ENCODE peak calls at places on chromosomes 1 and 21, in nine cellular contexts. One of them, this sample, is unnamed.

GRCh38 chr1:41492341-41492848 is 7.9 kb upstream of the EDN2 start:
- DNase-seq in breast epithelium: no peak
- DNase-seq in Kasumi-1: peak; percentile 51
- DNase-seq in stimulated activated effector memory CD8-positive, alpha-beta T cell treated with anti-CD3 and anti-CD28 coated beads, Interleukin-12 subunit alpha, Interleukin-12 subunit beta, amount 100 ng/mL, for 72 hours: peak; percentile 64
- DNase-seq in hippocampal formation: no peak
- DNase-seq in NCI-H187: no peak
- DNase-seq in globus pallidus: no peak
- DNase-seq in left kidney: no peak
- DNase-seq in central memory CD4-positive, alpha-beta T cell: no peak
- DNase-seq in this sample: no peak

GRCh38 chr1:55519937-55520683 is 304.9 kb upstream of the USP24 start:
- DNase-seq in globus pallidus: no peak
- DNase-seq in stimulated activated effector memory CD8-positive, alpha-beta T cell treated with anti-CD3 and anti-CD28 coated beads, Interleukin-12 subunit alpha, Interleukin-12 subunit beta, amount 100 ng/mL, for 72 hours: no peak
- DNase-seq in central memory CD4-positive, alpha-beta T cell: no peak
- DNase-seq in Kasumi-1: no peak
- DNase-seq in NCI-H187: no peak
- DNase-seq in breast epithelium: no peak
- DNase-seq in hippocampal formation: no peak
- DNase-seq in left kidney: peak; percentile 33
- DNase-seq in this sample: peak; percentile 82

GRCh38 chr1:66893712-66894111 is 30.9 kb downstream of the DNAI4 start:
- DNase-seq in left kidney: no peak
- DNase-seq in hippocampal formation: no peak
- DNase-seq in Kasumi-1: no peak
- DNase-seq in stimulated activated effector memory CD8-positive, alpha-beta T cell treated with anti-CD3 and anti-CD28 coated beads, Interleukin-12 subunit alpha, Interleukin-12 subunit beta, amount 100 ng/mL, for 72 hours: no peak
- DNase-seq in globus pallidus: no peak
- DNase-seq in breast epithelium: no peak
- DNase-seq in NCI-H187: no peak
- DNase-seq in central memory CD4-positive, alpha-beta T cell: no peak
- DNase-seq in this sample: no peak

GRCh38 chr1:31306278-31306677 is 9.4 kb downstream of the ZCCHC17 start:
- DNase-seq in hippocampal formation: peak; percentile 2
- DNase-seq in NCI-H187: no peak
- DNase-seq in left kidney: no peak
- DNase-seq in breast epithelium: no peak
- DNase-seq in central memory CD4-positive, alpha-beta T cell: no peak
- DNase-seq in Kasumi-1: no peak
- DNase-seq in globus pallidus: no peak
- DNase-seq in stimulated activated effector memory CD8-positive, alpha-beta T cell treated with anti-CD3 and anti-CD28 coated beads, Interleukin-12 subunit alpha, Interleukin-12 subunit beta, amount 100 ng/mL, for 72 hours: no peak
- DNase-seq in this sample: no peak

GRCh38 chr21:44686000-44686781 is 4.2 kb upstream of the KRTAP12-1 start:
- DNase-seq in central memory CD4-positive, alpha-beta T cell: no peak
- DNase-seq in left kidney: no peak
- DNase-seq in hippocampal formation: no peak
- DNase-seq in NCI-H187: no peak
- DNase-seq in Kasumi-1: no peak
- DNase-seq in stimulated activated effector memory CD8-positive, alpha-beta T cell treated with anti-CD3 and anti-CD28 coated beads, Interleukin-12 subunit alpha, Interleukin-12 subunit beta, amount 100 ng/mL, for 72 hours: peak; percentile 34
- DNase-seq in globus pallidus: no peak
- DNase-seq in breast epithelium: no peak
- DNase-seq in this sample: no peak

GRCh38 chr1:1670866-1671265 is 12.1 kb upstream of the CDK11B start:
- DNase-seq in left kidney: no peak
- DNase-seq in stimulated activated effector memory CD8-positive, alpha-beta T cell treated with anti-CD3 and anti-CD28 coated beads, Interleukin-12 subunit alpha, Interleukin-12 subunit beta, amount 100 ng/mL, for 72 hours: no peak
- DNase-seq in breast epithelium: no peak
- DNase-seq in central memory CD4-positive, alpha-beta T cell: no peak
- DNase-seq in NCI-H187: no peak
- DNase-seq in hippocampal formation: no peak
- DNase-seq in Kasumi-1: no peak
- DNase-seq in globus pallidus: no peak
- DNase-seq in this sample: no peak

GRCh38 chr1:206556047-206556747 is 48.9 kb downstream of the RASSF5 start:
- DNase-seq in Kasumi-1: no peak
- DNase-seq in stimulated activated effector memory CD8-positive, alpha-beta T cell treated with anti-CD3 and anti-CD28 coated beads, Interleukin-12 subunit alpha, Interleukin-12 subunit beta, amount 100 ng/mL, for 72 hours: peak; percentile 58
- DNase-seq in central memory CD4-positive, alpha-beta T cell: no peak
- DNase-seq in NCI-H187: no peak
- DNase-seq in globus pallidus: no peak
- DNase-seq in breast epithelium: no peak
- DNase-seq in left kidney: no peak
- DNase-seq in hippocampal formation: no peak
- DNase-seq in this sample: peak; percentile 9

GRCh38 chr1:47672622-47673021 is 234.8 kb downstream of the FOXD2 start:
- DNase-seq in Kasumi-1: no peak
- DNase-seq in NCI-H187: no peak
- DNase-seq in central memory CD4-positive, alpha-beta T cell: no peak
- DNase-seq in breast epithelium: no peak
- DNase-seq in stimulated activated effector memory CD8-positive, alpha-beta T cell treated with anti-CD3 and anti-CD28 coated beads, Interleukin-12 subunit alpha, Interleukin-12 subunit beta, amount 100 ng/mL, for 72 hours: no peak
- DNase-seq in hippocampal formation: no peak
- DNase-seq in left kidney: no peak
- DNase-seq in globus pallidus: no peak
- DNase-seq in this sample: no peak

GRCh38 chr21:46022551-46023107 is 41.1 kb downstream of the COL6A1 start:
- DNase-seq in hippocampal formation: no peak
- DNase-seq in central memory CD4-positive, alpha-beta T cell: no peak
- DNase-seq in Kasumi-1: no peak
- DNase-seq in left kidney: no peak
- DNase-seq in globus pallidus: no peak
- DNase-seq in breast epithelium: no peak
- DNase-seq in NCI-H187: no peak
- DNase-seq in stimulated activated effector memory CD8-positive, alpha-beta T cell treated with anti-CD3 and anti-CD28 coated beads, Interleukin-12 subunit alpha, Interleukin-12 subunit beta, amount 100 ng/mL, for 72 hours: no peak
- DNase-seq in this sample: no peak

GRCh38 chr1:25992689-25993146 is 5.1 kb downstream of the PAFAH2 start:
- DNase-seq in hippocampal formation: no peak
- DNase-seq in Kasumi-1: no peak
- DNase-seq in globus pallidus: no peak
- DNase-seq in breast epithelium: no peak
- DNase-seq in central memory CD4-positive, alpha-beta T cell: no peak
- DNase-seq in left kidney: no peak
- DNase-seq in NCI-H187: no peak
- DNase-seq in stimulated activated effector memory CD8-positive, alpha-beta T cell treated with anti-CD3 and anti-CD28 coated beads, Interleukin-12 subunit alpha, Interleukin-12 subunit beta, amount 100 ng/mL, for 72 hours: no peak
- DNase-seq in this sample: no peak

This sample was measured in G401.